ENCODE peak calls at places on chromosomes 4 and X, in ten cellular contexts. G is astrocyte of the spinal cord, J is HFF-Myc, Z is NB4, R is GM12865, O is AG10803, V is WERI-Rb-1, X is suprapubic skin, K is astrocyte of the cerebellum, C is GM23248. W is an unnamed sample.

GRCh38 chr4:97953171-97953570 is 190.1 kb downstream of the STPG2 start:
- DNase-seq in V (no peak), R (no peak), G (no peak), X (no peak), K (no peak), C (no peak), O (no peak), J (no peak), Z (no peak), W (no peak)

GRCh38 chr4:123361195-123361861 is 35.3 kb upstream of the SPRY1 start:
- DNase-seq in R (no peak), C (peak), V (no peak), G (peak), X (no peak), Z (no peak), J (peak), O (peak), K (peak), W (no peak)

GRCh38 chr4:48329193-48329592 is 12.1 kb upstream of the SLAIN2 start:
- DNase-seq in K (no peak), O (no peak), Z (no peak), C (no peak), X (no peak), V (no peak), G (no peak), R (no peak), J (no peak), W (no peak)

GRCh38 chrX:44975666-44976263 is 102.8 kb downstream of the KDM6A start:
- DNase-seq in K (no peak), Z (no peak), O (no peak), V (no peak), R (peak), J (no peak), C (peak), X (no peak), G (no peak), W (no peak)

GRCh38 chrX:45172890-45173289 is 27.8 kb downstream of the DIPK2B start:
- DNase-seq in G (peak), X (no peak), C (peak), K (no peak), R (no peak), O (peak), Z (peak), V (no peak), J (no peak), W (no peak)

GRCh38 chrX:24314019-24314635 is at the start of gene SUPT20HL2:
- DNase-seq in R (no peak), X (no peak), V (no peak), G (no peak), J (no peak), C (no peak), O (no peak), K (no peak), Z (no peak), W (no peak)

GRCh38 chr4:155679343-155679742 is 12.7 kb downstream of the GUCY1A1 start:
- DNase-seq in V (no peak), G (no peak), X (no peak), R (peak), C (peak), J (no peak), Z (peak), O (no peak), K (no peak), W (no peak)

GRCh38 chrX:151741606-151742005 is 7.1 kb downstream of the CNGA2 start:
- DNase-seq in G (no peak), R (no peak), Z (no peak), C (no peak), J (no peak), V (no peak), X (no peak), K (no peak), O (no peak), W (no peak)

DNA sequence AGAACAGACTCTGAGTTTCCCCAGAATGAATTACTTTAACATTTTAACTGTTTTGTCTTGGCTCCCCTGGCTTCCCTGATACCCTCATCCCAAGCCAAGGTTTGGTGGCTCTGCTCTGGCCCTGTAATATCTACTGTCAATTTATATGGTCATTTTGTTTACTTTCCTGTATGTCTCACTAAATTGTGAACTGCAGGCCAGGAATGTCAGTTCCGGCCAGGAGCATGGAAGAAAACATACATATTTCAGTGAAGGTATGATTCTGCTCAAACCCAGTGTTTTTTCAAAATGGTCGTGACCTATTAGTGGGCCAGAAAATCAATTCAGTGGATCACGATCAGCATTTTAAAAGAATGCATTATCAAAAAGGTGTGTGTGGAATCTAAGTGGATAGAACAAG is 1.2 kb downstream of the RPGR start:
- DNase-seq in X (no peak), O (no peak), C (peak), J (no peak), K (no peak), G (no peak), R (no peak), Z (no peak), V (no peak), W (no peak)
- H3K4me3 ChIP-seq in X (peak), O (peak), C (peak), J (peak), K (peak), G (peak), R (peak), Z (peak), V (no peak), W (peak)

DNA sequence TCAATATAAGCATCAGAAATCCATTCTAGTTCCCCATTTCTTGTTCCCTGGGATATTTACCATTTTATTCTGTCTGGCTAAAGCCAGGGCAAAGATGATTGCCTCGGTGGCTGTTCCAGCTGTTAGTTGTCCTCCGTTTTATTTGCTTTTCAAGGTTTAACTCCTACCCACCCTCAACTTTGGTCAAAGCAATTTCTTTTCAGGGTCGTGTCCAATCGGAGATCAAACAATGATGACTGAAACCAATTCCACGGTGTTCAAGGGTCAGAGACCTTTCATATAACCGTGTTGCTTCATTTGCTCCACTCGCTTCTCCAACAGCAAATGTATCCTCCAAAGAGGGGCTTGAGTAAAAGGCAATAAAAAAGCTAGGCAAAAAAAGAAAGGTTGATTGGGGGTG is 193.5 kb upstream of the FTHL17 start:
- DNase-seq in G (no peak), R (no peak), C (no peak), K (no peak), O (no peak), J (no peak), X (no peak), Z (no peak), V (no peak), W (no peak)
- H3K4me3 ChIP-seq in G (no peak), R (no peak), C (no peak), K (peak), O (no peak), J (no peak), X (peak), Z (no peak), V (no peak), W (peak)

GRCh38 chrX:66076801-66077200 is 36.9 kb upstream of the VSIG4 start:
- DNase-seq in C (no peak), Z (no peak), K (no peak), O (no peak), V (no peak), J (no peak), X (no peak), G (no peak), R (no peak), W (no peak)
- H3K4me3 ChIP-seq in C (no peak), Z (no peak), K (no peak), O (no peak), V (no peak), J (no peak), X (no peak), G (no peak), R (no peak), W (no peak)

DNA sequence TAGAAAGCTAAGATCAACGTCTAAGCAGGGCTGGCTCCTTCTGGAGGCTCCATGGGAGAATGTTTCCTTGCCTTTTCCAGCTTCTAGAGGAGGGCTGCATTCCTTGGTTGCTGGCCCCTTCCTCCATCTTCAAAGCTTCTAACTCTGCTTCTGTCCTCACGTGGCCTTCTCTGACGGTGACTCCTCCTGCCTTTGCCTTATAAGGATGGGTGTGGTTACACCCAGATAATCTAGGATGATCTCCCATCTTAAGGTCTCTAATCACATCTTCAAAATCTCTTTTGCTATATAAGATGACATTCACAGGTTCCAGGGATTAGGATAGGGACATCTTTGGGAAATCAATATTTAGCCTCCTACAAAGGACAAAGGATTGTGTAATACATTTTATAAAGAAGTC is 1.6 kb downstream of the CCNQ start:
- DNase-seq in C (no peak), V (peak), X (no peak), O (no peak), J (no peak), Z (peak), R (no peak), G (no peak), K (no peak), W (no peak)
- H3K4me3 ChIP-seq in C (no peak), V (no peak), X (peak), O (no peak), J (no peak), Z (no peak), R (no peak), G (no peak), K (no peak), W (no peak)

GRCh38 chr4:159105761-159106243 is 2.9 kb downstream of the RAPGEF2 start:
- DNase-seq in V (no peak), G (peak), O (peak), J (no peak), X (no peak), K (peak), Z (peak), C (peak), R (peak), W (no peak)
- H3K4me3 ChIP-seq in V (no peak), G (peak), O (peak), J (no peak), X (peak), K (peak), Z (no peak), C (peak), R (peak), W (peak)

GRCh38 chr4:39326468-39326960 is 39.6 kb downstream of the RFC1 start:
- DNase-seq in K (no peak), Z (no peak), V (no peak), R (no peak), C (no peak), J (no peak), O (no peak), G (no peak), X (no peak), W (no peak)

GRCh38 chr4:39324897-39325613 is 41.1 kb downstream of the RFC1 start:
- DNase-seq in V (no peak), X (no peak), Z (no peak), O (peak), J (no peak), R (no peak), C (peak), G (no peak), K (no peak), W (no peak)

GRCh38 chr4:39331191-39331590 is 35.0 kb downstream of the RFC1 start:
- DNase-seq in G (no peak), J (no peak), O (no peak), Z (peak), K (no peak), V (no peak), X (no peak), R (no peak), C (no peak), W (no peak)

GRCh38 chr4:39335566-39335965 is 30.6 kb downstream of the RFC1 start:
- DNase-seq in O (no peak), R (no peak), C (no peak), X (no peak), Z (peak), G (no peak), K (no peak), J (no peak), V (no peak), W (no peak)

DNA sequence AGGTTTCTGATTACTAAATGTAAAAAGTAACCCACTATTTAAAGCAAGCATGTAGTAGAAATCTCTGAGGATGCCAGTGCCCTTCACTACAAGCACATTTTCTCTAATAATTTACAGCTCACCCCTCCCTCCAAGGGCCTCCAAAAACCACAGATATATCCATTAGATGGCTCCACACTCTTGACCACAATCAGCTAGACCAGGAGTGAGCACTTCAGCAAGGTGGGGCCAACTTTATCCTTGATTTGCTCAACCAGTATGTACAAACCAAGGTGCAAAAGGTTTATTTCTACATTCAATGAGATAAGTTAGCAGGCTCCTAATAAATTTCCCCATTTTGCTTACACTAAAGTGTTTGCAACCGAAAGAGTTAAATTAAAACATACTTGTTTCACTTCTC is 35.8 kb downstream of the RFC1 start:
- DNase-seq in K (no peak), Z (peak), O (no peak), G (no peak), J (no peak), X (no peak), R (no peak), V (no peak), C (no peak), W (no peak)
- H3K4me3 ChIP-seq in K (no peak), Z (no peak), O (no peak), G (no peak), J (no peak), X (no peak), R (no peak), V (no peak), C (no peak), W (no peak)

DNA sequence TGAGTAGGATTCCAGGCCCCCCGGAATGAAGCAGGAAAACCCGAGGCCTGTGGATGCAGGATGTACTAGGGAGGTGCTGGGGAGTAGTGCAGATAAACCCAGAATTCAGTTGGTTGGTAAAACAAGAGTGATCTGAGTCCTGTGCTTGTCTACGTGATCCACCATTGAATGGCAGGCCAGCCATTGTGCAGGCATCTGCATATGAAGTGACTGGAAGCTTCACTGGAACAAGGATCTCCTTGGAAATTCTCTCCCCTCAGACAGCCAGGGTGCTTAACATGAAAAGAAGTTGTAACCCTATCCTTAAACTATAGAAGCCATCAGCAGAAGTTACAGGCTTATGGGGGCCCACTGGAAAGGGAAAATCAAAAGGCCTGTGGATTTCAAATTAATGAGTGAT is 656 bp upstream of the GSPT2 start:
- DNase-seq in V (no peak), G (no peak), X (no peak), J (no peak), R (no peak), Z (no peak), K (no peak), C (no peak), O (no peak), W (no peak)
- H3K4me3 ChIP-seq in V (no peak), G (no peak), X (peak), J (peak), R (peak), Z (peak), K (no peak), C (peak), O (peak), W (no peak)

GRCh38 chr4:36758312-36758690 is 476.9 kb downstream of the DTHD1 start:
- DNase-seq in O (no peak), K (no peak), V (no peak), G (no peak), X (no peak), Z (no peak), J (no peak), C (no peak), R (no peak), W (no peak)

GRCh38 chr4:36761625-36762024 is 480.2 kb downstream of the DTHD1 start:
- DNase-seq in J (no peak), K (no peak), G (no peak), Z (no peak), V (no peak), O (no peak), C (no peak), R (peak), X (no peak), W (no peak)

GRCh38 chr4:36758779-36759178 is 477.4 kb downstream of the DTHD1 start:
- DNase-seq in O (no peak), X (no peak), G (no peak), K (no peak), C (no peak), V (no peak), J (no peak), Z (no peak), R (no peak), W (no peak)

GRCh38 chr4:36753048-36753447 is 471.6 kb downstream of the DTHD1 start:
- DNase-seq in X (no peak), K (no peak), G (no peak), J (no peak), O (no peak), V (no peak), Z (no peak), R (peak), C (no peak), W (no peak)

DNA sequence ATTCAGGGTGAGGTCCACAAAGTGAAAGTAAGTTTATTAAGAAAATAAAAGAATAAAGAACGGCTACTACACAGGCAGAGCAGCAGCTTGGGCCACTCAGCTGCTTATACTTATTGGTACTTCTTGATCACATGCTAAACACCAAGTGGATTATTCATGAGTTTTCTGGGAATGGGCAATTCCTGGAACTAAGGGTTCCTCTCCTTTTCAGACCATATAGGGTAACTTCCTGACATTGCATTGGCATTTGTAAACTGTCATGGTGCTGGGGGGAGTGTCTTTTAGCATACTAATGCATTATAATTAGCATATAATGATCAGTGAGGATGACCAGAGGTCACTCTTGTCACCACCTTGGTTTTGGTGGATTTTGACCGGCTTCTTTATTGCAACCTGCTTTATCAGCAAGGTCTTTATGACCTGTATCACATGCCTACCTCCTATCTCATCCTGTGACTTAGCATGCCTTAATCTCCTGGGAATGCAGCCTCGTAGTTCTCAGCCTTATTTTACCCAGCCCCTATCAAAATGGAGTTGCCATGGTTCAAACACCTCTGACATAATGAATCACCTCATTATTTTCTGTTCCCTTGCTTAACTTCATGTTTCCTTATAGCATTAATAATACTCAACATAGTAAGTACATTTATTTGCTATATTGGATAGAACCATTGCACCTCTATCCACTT is 476.4 kb downstream of the DTHD1 start:
- DNase-seq in V (no peak), Z (no peak), G (no peak), X (no peak), C (no peak), J (no peak), K (no peak), O (no peak), R (no peak), W (no peak)
- H3K4me3 ChIP-seq in V (no peak), Z (no peak), G (no peak), X (no peak), C (no peak), J (no peak), K (no peak), O (no peak), R (no peak), W (no peak)